ENCODE peak calls at places on chromosomes 13 and 19, in seven cellular contexts. One of them, this sample, is unnamed. For H3K9me3, the result is how much of the 10 kb centered on the place peaks cover.

GRCh38 chr19:27955484-27955883 is 1257.5 kb downstream of the UQCRFS1 start:
- DNase-seq in IMR-90: no peak
- DNase-seq in cardiac muscle cell: no peak
- DNase-seq in CD8-positive, alpha-beta T cell: no peak
- DNase-seq in ovary: peak
- DNase-seq in stomach: no peak
- DNase-seq in heart right ventricle: no peak
- DNase-seq in this sample: peak

GRCh38 chr19:40672038-40672437 is 18.4 kb downstream of the NUMBL start:
- DNase-seq in IMR-90: no peak
- DNase-seq in cardiac muscle cell: no peak
- DNase-seq in CD8-positive, alpha-beta T cell: no peak
- DNase-seq in ovary: no peak
- DNase-seq in stomach: no peak
- DNase-seq in heart right ventricle: no peak
- DNase-seq in this sample: no peak

GRCh38 chr19:38650911-38651584 is 3.6 kb downstream of the ACTN4 start:
- DNase-seq in IMR-90: peak
- DNase-seq in cardiac muscle cell: peak
- DNase-seq in CD8-positive, alpha-beta T cell: no peak
- DNase-seq in ovary: peak
- DNase-seq in stomach: no peak
- DNase-seq in heart right ventricle: no peak
- DNase-seq in this sample: no peak

GRCh38 chr19:40465025-40465780 is at the start of gene BLVRB:
- DNase-seq in IMR-90: peak
- DNase-seq in cardiac muscle cell: peak
- DNase-seq in CD8-positive, alpha-beta T cell: no peak
- DNase-seq in ovary: no peak
- DNase-seq in stomach: no peak
- DNase-seq in heart right ventricle: no peak
- DNase-seq in this sample: no peak

GRCh38 chr19:49073514-49074378 is 1.2 kb upstream of the KCNA7 start:
- DNase-seq in IMR-90: no peak
- DNase-seq in cardiac muscle cell: no peak
- DNase-seq in CD8-positive, alpha-beta T cell: no peak
- DNase-seq in ovary: no peak
- DNase-seq in stomach: no peak
- DNase-seq in heart right ventricle: no peak
- DNase-seq in this sample: no peak

GRCh38 chr19:20038358-20039202 is 725 bp downstream of the ZNF682 start:
- DNase-seq in IMR-90: peak
- DNase-seq in cardiac muscle cell: no peak
- DNase-seq in CD8-positive, alpha-beta T cell: no peak
- DNase-seq in ovary: no peak
- DNase-seq in stomach: no peak
- DNase-seq in heart right ventricle: no peak
- DNase-seq in this sample: no peak

GRCh38 chr19:8456064-8456463 is 11.3 kb downstream of the HNRNPM start:
- DNase-seq in IMR-90: no peak
- DNase-seq in cardiac muscle cell: no peak
- DNase-seq in CD8-positive, alpha-beta T cell: no peak
- DNase-seq in ovary: no peak
- DNase-seq in stomach: no peak
- DNase-seq in heart right ventricle: no peak
- DNase-seq in this sample: no peak

GRCh38 chr19:1855040-1855827 is 7.0 kb upstream of the REXO1 start:
- DNase-seq in IMR-90: peak
- DNase-seq in cardiac muscle cell: peak
- DNase-seq in CD8-positive, alpha-beta T cell: peak
- DNase-seq in ovary: peak
- DNase-seq in stomach: peak
- DNase-seq in heart right ventricle: peak
- DNase-seq in this sample: peak

GRCh38 chr13:80399340-80400163 is 58.6 kb upstream of the SPRY2 start:
- DNase-seq in IMR-90: no peak
- DNase-seq in cardiac muscle cell: no peak
- DNase-seq in CD8-positive, alpha-beta T cell: no peak
- DNase-seq in ovary: no peak
- DNase-seq in stomach: peak
- DNase-seq in heart right ventricle: no peak
- DNase-seq in this sample: no peak

GRCh38 chr13:109123971-109124370 is 494.6 kb downstream of the MYO16 start:
- DNase-seq in IMR-90: no peak
- DNase-seq in cardiac muscle cell: no peak
- DNase-seq in CD8-positive, alpha-beta T cell: no peak
- DNase-seq in ovary: no peak
- DNase-seq in stomach: no peak
- DNase-seq in heart right ventricle: no peak
- DNase-seq in this sample: no peak

GRCh38 chr13:43698743-43699142 is 88.0 kb downstream of the ENOX1 start:
- DNase-seq in IMR-90: peak
- DNase-seq in cardiac muscle cell: peak
- DNase-seq in CD8-positive, alpha-beta T cell: no peak
- DNase-seq in ovary: no peak
- DNase-seq in stomach: no peak
- DNase-seq in heart right ventricle: no peak
- DNase-seq in this sample: no peak

GRCh38 chr13:114123876-114124275 is 8.5 kb downstream of the RASA3 start:
- DNase-seq in IMR-90: no peak
- DNase-seq in cardiac muscle cell: no peak
- DNase-seq in CD8-positive, alpha-beta T cell: no peak
- DNase-seq in ovary: no peak
- DNase-seq in stomach: no peak
- DNase-seq in heart right ventricle: no peak
- DNase-seq in this sample: no peak

GRCh38 chr13:42593719-42594012 is 19.7 kb downstream of the TNFSF11 start:
- DNase-seq in IMR-90: no peak
- DNase-seq in cardiac muscle cell: no peak
- DNase-seq in CD8-positive, alpha-beta T cell: no peak
- DNase-seq in ovary: no peak
- DNase-seq in stomach: no peak
- DNase-seq in heart right ventricle: no peak
- DNase-seq in this sample: no peak

GRCh38 chr13:106635616-106636015 is 67.7 kb upstream of the ARGLU1 start:
- DNase-seq in IMR-90: no peak
- DNase-seq in cardiac muscle cell: no peak
- DNase-seq in CD8-positive, alpha-beta T cell: no peak
- DNase-seq in ovary: no peak
- DNase-seq in stomach: no peak
- DNase-seq in heart right ventricle: no peak
- DNase-seq in this sample: no peak

GRCh38 chr19:29372461-29372860 is 153.3 kb upstream of the VSTM2B start:
- DNase-seq in IMR-90: no peak
- DNase-seq in cardiac muscle cell: no peak
- DNase-seq in CD8-positive, alpha-beta T cell: peak
- DNase-seq in ovary: no peak
- DNase-seq in stomach: no peak
- DNase-seq in heart right ventricle: no peak
- DNase-seq in this sample: no peak

GRCh38 chr19:40445006-40445312 is 824 bp upstream of the SERTAD3 start:
- DNase-seq in IMR-90: no peak
- DNase-seq in cardiac muscle cell: no peak
- DNase-seq in CD8-positive, alpha-beta T cell: no peak
- DNase-seq in ovary: no peak
- DNase-seq in stomach: no peak
- DNase-seq in heart right ventricle: no peak
- DNase-seq in this sample: no peak

GRCh38 chr13:24894277-24894971 is 130.5 kb downstream of the RNF17 start:
- DNase-seq in IMR-90: no peak
- DNase-seq in cardiac muscle cell: no peak
- DNase-seq in CD8-positive, alpha-beta T cell: no peak
- DNase-seq in ovary: no peak
- DNase-seq in stomach: no peak
- DNase-seq in heart right ventricle: no peak
- DNase-seq in this sample: no peak

GRCh38 chr19:38699027-38699346 is 45.3 kb downstream of the CAPN12 start:
- DNase-seq in IMR-90: no peak
- DNase-seq in cardiac muscle cell: no peak
- DNase-seq in CD8-positive, alpha-beta T cell: no peak
- DNase-seq in ovary: no peak
- DNase-seq in stomach: no peak
- DNase-seq in heart right ventricle: no peak
- DNase-seq in this sample: no peak

GRCh38 chr13:51768378-51768921 is 35.5 kb downstream of the DHRS12 start:
- DNase-seq in IMR-90: no peak
- DNase-seq in cardiac muscle cell: no peak
- DNase-seq in CD8-positive, alpha-beta T cell: no peak
- DNase-seq in ovary: no peak
- DNase-seq in stomach: no peak
- DNase-seq in heart right ventricle: no peak
- DNase-seq in this sample: peak

GRCh38 chr19:31285744-31286143 is 63.5 kb downstream of the TSHZ3 start:
- DNase-seq in IMR-90: peak
- DNase-seq in cardiac muscle cell: peak
- DNase-seq in CD8-positive, alpha-beta T cell: no peak
- DNase-seq in ovary: peak
- DNase-seq in stomach: no peak
- DNase-seq in heart right ventricle: no peak
- DNase-seq in this sample: peak

GRCh38 chr13:100827489-100828000 is 152.9 kb upstream of the TMTC4 start:
- DNase-seq in IMR-90: no peak
- DNase-seq in cardiac muscle cell: no peak
- DNase-seq in CD8-positive, alpha-beta T cell: no peak
- DNase-seq in ovary: no peak
- DNase-seq in stomach: no peak
- DNase-seq in heart right ventricle: no peak
- DNase-seq in this sample: no peak

GRCh38 chr13:99911069-99911964 is 60.2 kb downstream of the ZIC5 start:
- DNase-seq in IMR-90: no peak
- DNase-seq in cardiac muscle cell: no peak
- DNase-seq in CD8-positive, alpha-beta T cell: no peak
- DNase-seq in ovary: no peak
- DNase-seq in stomach: no peak
- DNase-seq in heart right ventricle: no peak
- DNase-seq in this sample: no peak

GRCh38 chr19:31943305-31943704 is 402.1 kb upstream of the ZNF507 start:
- DNase-seq in IMR-90: no peak
- DNase-seq in cardiac muscle cell: no peak
- DNase-seq in CD8-positive, alpha-beta T cell: no peak
- DNase-seq in ovary: no peak
- DNase-seq in stomach: no peak
- DNase-seq in heart right ventricle: no peak
- DNase-seq in this sample: peak

GRCh38 chr13:108483981-108484380 is 145.4 kb upstream of the MYO16 start:
- DNase-seq in IMR-90: no peak
- DNase-seq in cardiac muscle cell: no peak
- DNase-seq in CD8-positive, alpha-beta T cell: no peak
- DNase-seq in ovary: no peak
- DNase-seq in stomach: no peak
- DNase-seq in heart right ventricle: no peak
- DNase-seq in this sample: no peak

DNA sequence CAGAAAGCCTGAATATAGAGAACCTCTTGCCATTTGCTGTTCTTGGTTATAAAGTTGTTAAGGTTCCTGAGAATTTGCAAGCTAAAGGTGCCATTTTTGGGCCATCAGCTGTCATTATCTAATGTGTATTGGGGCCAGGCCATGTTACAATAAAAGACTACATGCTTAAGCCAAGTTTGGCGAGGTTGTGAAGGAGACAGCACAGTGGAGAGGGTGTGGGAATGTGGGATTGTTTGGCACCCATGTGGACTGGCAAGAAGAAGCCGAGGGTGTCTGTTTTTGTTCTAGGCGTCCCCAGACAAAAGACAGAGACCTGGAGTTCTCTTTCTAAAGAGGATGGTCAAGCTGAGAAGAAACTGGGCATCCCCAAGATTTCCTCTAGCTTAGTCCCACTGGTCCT is 64.7 kb downstream of the ZNF44 start:
- DNase-seq in IMR-90: no peak
- DNase-seq in cardiac muscle cell: no peak
- DNase-seq in CD8-positive, alpha-beta T cell: no peak
- DNase-seq in ovary: no peak
- DNase-seq in stomach: no peak
- DNase-seq in heart right ventricle: no peak
- DNase-seq in this sample: no peak
- H3K9me3 ChIP-seq in IMR-90: under half
- H3K9me3 ChIP-seq in cardiac muscle cell: under half
- H3K9me3 ChIP-seq in CD8-positive, alpha-beta T cell: under half
- H3K9me3 ChIP-seq in ovary: under half
- H3K9me3 ChIP-seq in stomach: under half
- H3K9me3 ChIP-seq in heart right ventricle: under half
- H3K9me3 ChIP-seq in this sample: under half

DNA sequence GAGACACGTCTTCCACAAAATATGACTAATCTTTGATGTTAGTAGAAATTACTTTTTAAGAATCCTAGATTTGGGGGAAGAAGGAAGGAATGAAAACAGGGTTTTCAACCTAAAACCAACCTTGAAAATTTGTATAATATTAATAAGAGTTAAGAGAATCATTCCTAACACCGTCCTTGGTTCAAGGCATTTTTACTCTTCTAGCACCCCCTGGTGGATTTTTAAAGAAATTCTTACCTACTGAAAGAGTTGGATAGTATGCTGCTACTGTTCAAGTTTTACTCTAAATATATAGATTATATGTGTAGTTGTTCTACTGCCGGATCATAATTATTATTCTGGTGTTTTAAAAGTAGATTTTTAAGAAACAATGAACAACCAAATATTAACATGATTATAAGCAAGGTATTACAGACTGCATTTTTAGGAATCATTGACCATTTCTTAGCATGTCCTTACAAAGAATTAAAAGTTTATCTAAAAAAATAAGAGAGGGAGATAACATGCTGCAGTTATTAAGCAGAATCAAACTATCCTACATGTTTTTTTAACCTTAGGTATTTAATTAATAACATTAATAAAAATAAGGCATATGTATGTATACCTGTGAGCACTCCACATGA is 7.4 kb upstream of the SLITRK6 start:
- DNase-seq in IMR-90: peak
- DNase-seq in cardiac muscle cell: peak
- DNase-seq in CD8-positive, alpha-beta T cell: no peak
- DNase-seq in ovary: no peak
- DNase-seq in stomach: no peak
- DNase-seq in heart right ventricle: no peak
- DNase-seq in this sample: no peak
- H3K9me3 ChIP-seq in IMR-90: under half
- H3K9me3 ChIP-seq in cardiac muscle cell: under half
- H3K9me3 ChIP-seq in CD8-positive, alpha-beta T cell: under half
- H3K9me3 ChIP-seq in ovary: under half
- H3K9me3 ChIP-seq in stomach: under half
- H3K9me3 ChIP-seq in heart right ventricle: under half
- H3K9me3 ChIP-seq in this sample: under half

GRCh38 chr19:51919606-51920005 is 7.7 kb upstream of the ZNF613 start:
- DNase-seq in IMR-90: no peak
- DNase-seq in cardiac muscle cell: no peak
- DNase-seq in CD8-positive, alpha-beta T cell: no peak
- DNase-seq in ovary: no peak
- DNase-seq in stomach: no peak
- DNase-seq in heart right ventricle: no peak
- DNase-seq in this sample: no peak
- H3K9me3 ChIP-seq in IMR-90: half or more
- H3K9me3 ChIP-seq in cardiac muscle cell: under half
- H3K9me3 ChIP-seq in CD8-positive, alpha-beta T cell: under half
- H3K9me3 ChIP-seq in ovary: half or more
- H3K9me3 ChIP-seq in stomach: half or more
- H3K9me3 ChIP-seq in heart right ventricle: under half
- H3K9me3 ChIP-seq in this sample: under half

DNA sequence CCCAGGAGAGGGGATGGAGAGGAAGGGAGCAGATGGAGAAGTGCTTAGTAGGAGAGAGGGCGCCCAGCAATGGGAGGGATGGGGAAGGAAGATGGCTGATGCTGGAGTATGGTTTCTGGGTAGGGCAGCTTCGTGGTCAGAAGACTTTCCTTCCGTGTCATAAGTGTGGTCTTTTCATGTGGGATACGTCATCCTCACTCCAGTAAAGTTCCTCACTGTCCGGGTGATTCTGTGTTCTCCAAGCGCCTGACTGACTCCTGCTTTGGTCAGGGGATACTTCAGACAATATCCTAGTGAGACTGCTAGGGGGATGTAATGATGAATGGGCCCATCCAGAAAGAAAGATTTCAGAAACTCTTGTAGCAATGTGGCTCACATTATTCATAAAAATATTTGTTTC is 3.9 kb upstream of the OR10H3 start:
- DNase-seq in IMR-90: no peak
- DNase-seq in cardiac muscle cell: no peak
- DNase-seq in CD8-positive, alpha-beta T cell: no peak
- DNase-seq in ovary: no peak
- DNase-seq in stomach: no peak
- DNase-seq in heart right ventricle: no peak
- DNase-seq in this sample: no peak
- H3K9me3 ChIP-seq in IMR-90: under half
- H3K9me3 ChIP-seq in cardiac muscle cell: under half
- H3K9me3 ChIP-seq in CD8-positive, alpha-beta T cell: under half
- H3K9me3 ChIP-seq in ovary: under half
- H3K9me3 ChIP-seq in stomach: under half
- H3K9me3 ChIP-seq in heart right ventricle: under half
- H3K9me3 ChIP-seq in this sample: under half

This sample was measured in testis.